ENCODE peak calls at places on chromosome 1, in four cellular contexts. V is Peyer's patch, X is fibroblast of mammary gland, J is EL. Q is an unnamed sample.

GRCh38 chr1:96880626-96881025 is 159.0 kb downstream of the PTBP2 start:
- DNase-seq in X (peak; percentile 43), V (no peak), J (peak; percentile 18), Q (no peak)

GRCh38 chr1:162876751-162877150 is 15.8 kb upstream of the CCDC190 start:
- DNase-seq in J (no peak), V (no peak), X (peak; percentile 26), Q (no peak)

GRCh38 chr1:108848802-108849201 is 8.1 kb downstream of the AKNAD1 start:
- DNase-seq in V (no peak), J (no peak), X (no peak), Q (no peak)

GRCh38 chr1:177571485-177572076 is 398.3 kb downstream of the SEC16B start:
- DNase-seq in X (peak; percentile 25), J (no peak), V (no peak), Q (no peak)

GRCh38 chr1:206846475-206846874 is 18.9 kb upstream of the IL20 start:
- DNase-seq in V (no peak), X (no peak), J (no peak), Q (no peak)

GRCh38 chr1:218938259-218938658 is 235.4 kb upstream of the LYPLAL1 start:
- DNase-seq in V (no peak), X (peak; percentile 35), J (no peak), Q (no peak)

GRCh38 chr1:74504125-74505065 is 8.0 kb downstream of the LRRC53 start:
- DNase-seq in J (peak; percentile 43), V (peak; percentile 60), X (peak; percentile 52), Q (peak; percentile 1)

GRCh38 chr1:108346137-108346536 is 102.3 kb upstream of the NBPF4 start:
- DNase-seq in V (no peak), X (no peak), J (no peak), Q (no peak)

GRCh38 chr1:14726606-14727005 is 128.1 kb downstream of the KAZN start:
- DNase-seq in V (no peak), X (no peak), J (no peak), Q (no peak)

GRCh38 chr1:226887006-226887405 is 16.6 kb downstream of the PSEN2 start:
- DNase-seq in J (no peak), X (no peak), V (no peak), Q (no peak)

GRCh38 chr1:171868217-171868616 is 26.9 kb downstream of the DNM3 start:
- DNase-seq in V (no peak), X (no peak), J (peak; percentile 25), Q (no peak)

GRCh38 chr1:171801395-171801990 is 20.0 kb downstream of the METTL13 start:
- DNase-seq in J (peak; percentile 47), V (no peak), X (peak; percentile 57), Q (no peak)

GRCh38 chr1:235852887-235853286 is 13.8 kb downstream of the LYST start:
- DNase-seq in X (peak; percentile 42), J (no peak), V (no peak), Q (no peak)

GRCh38 chr1:54742262-54742661 is 22.1 kb downstream of the PARS2 start:
- DNase-seq in J (no peak), V (no peak), X (peak; percentile 43), Q (no peak)

GRCh38 chr1:154326546-154327465 is 1.5 kb downstream of the ATP8B2 start:
- DNase-seq in V (peak; percentile 64), J (peak; percentile 69), X (peak; percentile 92), Q (no peak)

GRCh38 chr1:4749406-4749805 is 95.0 kb downstream of the AJAP1 start:
- DNase-seq in V (no peak), X (no peak), J (no peak), Q (no peak)

GRCh38 chr1:74468982-74469603 is 43.3 kb downstream of the LRRC53 start:
- DNase-seq in X (peak; percentile 54), J (peak; percentile 25), V (no peak), Q (no peak)

GRCh38 chr1:58456470-58456869 is 90.1 kb downstream of the OMA1 start:
- DNase-seq in X (peak; percentile 51), V (no peak), J (peak; percentile 60), Q (no peak)

GRCh38 chr1:89759036-89759435 is 61.8 kb upstream of the LRRC8D start:
- DNase-seq in X (no peak), V (no peak), J (no peak), Q (no peak)

GRCh38 chr1:41381691-41382530 is 20.7 kb downstream of the FOXO6 start:
- DNase-seq in X (peak; percentile 28), V (no peak), J (peak; percentile 64), Q (no peak)

GRCh38 chr1:199313444-199313843 is 674.6 kb downstream of the PTPRC start:
- DNase-seq in X (no peak), J (peak; percentile 6), V (no peak), Q (no peak)

GRCh38 chr1:32967863-32968571 is 3.4 kb upstream of the RNF19B start:
- DNase-seq in J (peak; percentile 45), V (no peak), X (peak; percentile 76), Q (no peak)

GRCh38 chr1:207579436-207579799 is 65.5 kb upstream of the CR1L start:
- DNase-seq in J (peak; percentile 67), X (peak; percentile 72), V (peak; percentile 57), Q (no peak)

GRCh38 chr1:44994306-44994898 is 8.0 kb upstream of the EIF2B3 start:
- DNase-seq in J (no peak), X (no peak), V (no peak), Q (no peak)

GRCh38 chr1:198776602-198777029 is 137.8 kb downstream of the PTPRC start:
- DNase-seq in V (peak; percentile 58), X (peak; percentile 99), J (peak; percentile 94), Q (no peak)

GRCh38 chr1:78329475-78329874 is 161.3 kb upstream of the PTGFR start:
- DNase-seq in X (no peak), V (no peak), J (no peak), Q (no peak)